ENCODE peak calls at places on chromosomes 1 and 21, in ten cellular contexts. V is fibroblast of lung, G is GM23338, F is IMR-90, T is lung, P is ovary, O is NB4, X is GM12864, R is glutamatergic neuron, A is tibial nerve. Z is an unnamed sample.

GRCh38 chr1:113452921-113453770 is 62.8 kb downstream of the MAGI3 start:
- DNase-seq in V (peak), G (peak), F (peak), T (no peak), P (no peak), O (peak), X (peak), R (no peak), A (no peak), Z (peak)

GRCh38 chr1:177937931-177938330 is 31.9 kb downstream of the SEC16B start:
- DNase-seq in V (peak), G (no peak), F (peak), T (no peak), P (no peak), O (no peak), X (no peak), R (no peak), A (no peak), Z (no peak)

GRCh38 chr1:27885114-27885528 is 12.8 kb downstream of the THEMIS2 start:
- DNase-seq in V (no peak), G (no peak), F (no peak), T (no peak), P (no peak), O (peak), X (no peak), R (no peak), A (no peak), Z (no peak)

GRCh38 chr1:153485880-153486279 is 25.4 kb upstream of the S100A7 start:
- DNase-seq in V (no peak), G (no peak), F (no peak), T (no peak), P (no peak), O (no peak), X (no peak), R (no peak), A (no peak), Z (no peak)

GRCh38 chr1:41741244-41741643 is 177.5 kb downstream of the HIVEP3 start:
- DNase-seq in V (no peak), G (no peak), F (no peak), T (no peak), P (no peak), O (peak), X (no peak), R (no peak), A (no peak), Z (peak)

GRCh38 chr1:226894826-226895225 is 24.4 kb downstream of the PSEN2 start:
- DNase-seq in V (no peak), G (no peak), F (no peak), T (no peak), P (no peak), O (no peak), X (no peak), R (no peak), A (no peak), Z (no peak)

GRCh38 chr21:46092026-46092764 is 5.7 kb upstream of the COL6A2 start:
- DNase-seq in V (peak), G (no peak), F (peak), T (peak), P (peak), O (no peak), X (no peak), R (no peak), A (peak), Z (no peak)

GRCh38 chr21:17688912-17689874 is 76.5 kb upstream of the BTG3 start:
- DNase-seq in V (no peak), G (peak), F (peak), T (peak), P (peak), O (peak), X (no peak), R (peak), A (no peak), Z (peak)

GRCh38 chr1:7265771-7266371 is 480.6 kb downstream of the CAMTA1 start:
- DNase-seq in V (peak), G (no peak), F (peak), T (peak), P (no peak), O (no peak), X (no peak), R (no peak), A (no peak), Z (no peak)

GRCh38 chr1:84675631-84676030 is 14.6 kb downstream of the SSX2IP start:
- DNase-seq in V (no peak), G (peak), F (no peak), T (no peak), P (no peak), O (no peak), X (no peak), R (no peak), A (no peak), Z (no peak)

GRCh38 chr1:166307261-166308188 is 140.7 kb upstream of the FAM78B start:
- DNase-seq in V (no peak), G (no peak), F (no peak), T (no peak), P (no peak), O (no peak), X (no peak), R (no peak), A (no peak), Z (no peak)

GRCh38 chr21:42212261-42212660 is 6.7 kb upstream of the ABCG1 start:
- DNase-seq in V (no peak), G (no peak), F (no peak), T (no peak), P (no peak), O (no peak), X (no peak), R (no peak), A (no peak), Z (no peak)

GRCh38 chr1:156371553-156372264 is 2.7 kb downstream of the RHBG start:
- DNase-seq in V (peak), G (no peak), F (peak), T (peak), P (peak), O (peak), X (no peak), R (no peak), A (peak), Z (peak)

GRCh38 chr1:208006258-208006920 is 95.5 kb upstream of the CD34 start:
- DNase-seq in V (no peak), G (no peak), F (no peak), T (no peak), P (no peak), O (no peak), X (no peak), R (no peak), A (no peak), Z (no peak)

DNA sequence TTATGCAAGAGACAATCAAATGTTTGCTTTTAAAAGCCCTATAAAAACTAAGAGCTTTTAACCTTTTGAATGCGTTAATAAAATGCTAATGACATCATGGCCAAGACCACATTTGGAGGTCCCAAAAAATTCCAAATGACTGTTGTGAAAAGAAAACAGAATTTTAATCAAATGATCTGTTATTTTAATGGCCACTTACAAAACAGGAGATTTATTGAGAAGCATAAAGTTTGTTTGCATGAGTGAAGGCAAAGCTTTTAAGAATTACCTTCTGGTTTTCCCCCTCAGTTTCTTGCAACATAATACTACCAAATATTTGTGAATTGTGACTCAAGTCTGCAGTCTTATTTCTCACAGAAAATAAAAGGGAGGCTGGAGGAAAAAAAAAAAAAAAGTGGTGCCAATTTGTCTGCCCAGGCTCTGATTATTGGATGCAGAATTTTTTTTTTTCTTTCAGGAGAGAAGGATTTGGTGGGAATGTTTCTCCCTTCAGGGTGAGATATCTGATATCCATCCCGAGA is 60.7 kb downstream of the GORAB start:
- DNase-seq in V (no peak), G (no peak), F (no peak), T (no peak), P (no peak), O (no peak), X (no peak), R (no peak), A (no peak), Z (no peak)
- TF ChIP-seq CTCF in V (no peak), G (no peak), F (no peak), T (no peak), P (no peak), O (no peak), X (no peak), R (no peak), A (no peak), Z (no peak)

DNA sequence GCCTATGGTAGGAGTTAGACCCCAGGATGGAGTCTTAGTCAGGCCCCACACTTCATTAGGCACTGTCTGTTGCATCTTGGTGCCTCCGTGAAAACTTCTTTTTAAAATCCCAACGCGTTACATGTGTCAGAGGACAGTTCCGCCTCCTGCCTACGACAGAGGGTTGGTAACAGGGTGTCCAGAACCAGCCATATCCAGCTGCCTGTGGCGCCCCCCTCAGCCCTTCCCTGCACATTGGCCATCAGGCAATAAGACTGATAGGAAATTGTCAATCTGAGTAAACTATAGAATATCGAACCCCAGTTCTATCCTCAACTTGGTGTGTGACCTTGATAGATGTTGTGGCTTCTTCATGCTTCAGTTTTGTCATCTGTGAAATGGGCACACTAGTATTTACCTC is 108.6 kb upstream of the CSF3R start:
- DNase-seq in V (no peak), G (peak), F (no peak), T (no peak), P (no peak), O (no peak), X (no peak), R (no peak), A (no peak), Z (peak)
- TF ChIP-seq CTCF in V (no peak), G (peak), F (no peak), T (no peak), P (no peak), O (no peak), X (no peak), R (no peak), A (no peak), Z (no peak)

DNA sequence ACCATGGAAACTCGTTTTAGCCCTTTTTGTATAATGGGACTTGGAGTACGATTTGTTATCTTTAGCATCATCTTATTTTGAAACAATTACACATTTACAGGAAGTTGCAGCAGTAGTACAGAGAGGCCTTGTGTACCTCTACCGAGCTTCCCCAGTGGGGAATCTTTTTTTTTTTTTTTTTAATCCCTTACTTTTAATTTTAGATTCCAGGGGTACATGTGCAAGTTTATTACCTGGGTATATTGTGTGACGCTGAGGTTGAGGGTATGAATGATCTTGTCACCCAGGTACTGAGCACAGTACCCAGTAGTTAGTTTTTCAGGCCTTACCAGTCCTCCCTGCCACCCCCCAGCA is 45.9 kb downstream of the HHAT start:
- DNase-seq in V (no peak), G (no peak), F (no peak), T (no peak), P (no peak), O (peak), X (no peak), R (no peak), A (no peak), Z (no peak)
- TF ChIP-seq CTCF in V (no peak), G (no peak), F (no peak), T (no peak), P (no peak), O (no peak), X (no peak), R (no peak), A (no peak), Z (no peak)

GRCh38 chr1:240888039-240888786 is 276.3 kb upstream of the GREM2 start:
- DNase-seq in V (peak), G (peak), F (no peak), T (peak), P (no peak), O (peak), X (peak), R (peak), A (no peak), Z (peak)
- TF ChIP-seq CTCF in V (peak), G (peak), F (peak), T (peak), P (peak), O (peak), X (peak), R (peak), A (no peak), Z (peak)

GRCh38 chr1:205271277-205271676 is 43.5 kb downstream of the TMCC2 start:
- DNase-seq in V (peak), G (no peak), F (peak), T (no peak), P (no peak), O (no peak), X (no peak), R (no peak), A (no peak), Z (no peak)
- TF ChIP-seq CTCF in V (peak), G (peak), F (peak), T (no peak), P (no peak), O (no peak), X (no peak), R (no peak), A (no peak), Z (no peak)